ENCODE peak calls at places on chromosome 12, in six cellular contexts. Q is CD4-positive, alpha-beta T cell; G is fibroblast of pulmonary artery; Z is HFF-Myc; J is tibial nerve; W is heart left ventricle. Y is an unnamed sample.

GRCh38 chr12:6923851-6924250 is 3.9 kb upstream of the ATN1 start:
- DNase-seq in Q (no peak), G (no peak), Z (no peak), J (no peak), W (peak), Y (no peak)

GRCh38 chr12:56256326-56256960 is 1.7 kb downstream of the ANKRD52 start:
- DNase-seq in Q (no peak), G (peak), Z (no peak), J (no peak), W (no peak), Y (no peak)

GRCh38 chr12:50505386-50505827 is 622 bp downstream of the DIP2B start:
- DNase-seq in Q (peak), G (no peak), Z (no peak), J (peak), W (no peak), Y (no peak)

GRCh38 chr12:78057075-78057474 is 226.4 kb downstream of the NAV3 start:
- DNase-seq in Q (no peak), G (no peak), Z (no peak), J (no peak), W (no peak), Y (no peak)

GRCh38 chr12:55972906-55973597 is 826 bp upstream of the RAB5B start:
- DNase-seq in Q (no peak), G (peak), Z (no peak), J (peak), W (no peak), Y (no peak)

GRCh38 chr12:120534703-120535655 is 823 bp downstream of the RNF10 start:
- DNase-seq in Q (peak), G (peak), Z (no peak), J (no peak), W (peak), Y (no peak)

GRCh38 chr12:49335118-49335954 is 1.7 kb downstream of the C1QL4 start:
- DNase-seq in Q (no peak), G (no peak), Z (no peak), J (no peak), W (no peak), Y (no peak)

GRCh38 chr12:69527506-69528272 is 57.5 kb downstream of the FRS2 start:
- DNase-seq in Q (no peak), G (peak), Z (no peak), J (no peak), W (no peak), Y (no peak)

GRCh38 chr12:67650127-67650495 is 1.6 kb downstream of the DYRK2 start:
- DNase-seq in Q (no peak), G (no peak), Z (no peak), J (peak), W (peak), Y (no peak)

GRCh38 chr12:4444031-4444430 is 1.6 kb downstream of the FGF6 start:
- DNase-seq in Q (no peak), G (no peak), Z (no peak), J (no peak), W (no peak), Y (no peak)

GRCh38 chr12:113647048-113647447 is 175.4 kb upstream of the LHX5 start:
- DNase-seq in Q (no peak), G (no peak), Z (no peak), J (no peak), W (no peak), Y (no peak)
- TF ChIP-seq CTCF in Q (no peak), G (no peak), Z (no peak), J (no peak), W (no peak), Y (no peak)

GRCh38 chr12:122945047-122945592 is 21.1 kb downstream of the ABCB9 start:
- DNase-seq in Q (no peak), G (no peak), Z (no peak), J (no peak), W (no peak), Y (no peak)

GRCh38 chr12:122947352-122947792 is 18.9 kb downstream of the ABCB9 start:
- DNase-seq in Q (no peak), G (no peak), Z (no peak), J (no peak), W (peak), Y (no peak)

GRCh38 chr12:122948605-122949004 is 17.7 kb downstream of the ABCB9 start:
- DNase-seq in Q (no peak), G (no peak), Z (no peak), J (no peak), W (no peak), Y (no peak)

GRCh38 chr12:122944588-122944987 is 21.7 kb downstream of the ABCB9 start:
- DNase-seq in Q (no peak), G (peak), Z (peak), J (no peak), W (no peak), Y (no peak)

DNA sequence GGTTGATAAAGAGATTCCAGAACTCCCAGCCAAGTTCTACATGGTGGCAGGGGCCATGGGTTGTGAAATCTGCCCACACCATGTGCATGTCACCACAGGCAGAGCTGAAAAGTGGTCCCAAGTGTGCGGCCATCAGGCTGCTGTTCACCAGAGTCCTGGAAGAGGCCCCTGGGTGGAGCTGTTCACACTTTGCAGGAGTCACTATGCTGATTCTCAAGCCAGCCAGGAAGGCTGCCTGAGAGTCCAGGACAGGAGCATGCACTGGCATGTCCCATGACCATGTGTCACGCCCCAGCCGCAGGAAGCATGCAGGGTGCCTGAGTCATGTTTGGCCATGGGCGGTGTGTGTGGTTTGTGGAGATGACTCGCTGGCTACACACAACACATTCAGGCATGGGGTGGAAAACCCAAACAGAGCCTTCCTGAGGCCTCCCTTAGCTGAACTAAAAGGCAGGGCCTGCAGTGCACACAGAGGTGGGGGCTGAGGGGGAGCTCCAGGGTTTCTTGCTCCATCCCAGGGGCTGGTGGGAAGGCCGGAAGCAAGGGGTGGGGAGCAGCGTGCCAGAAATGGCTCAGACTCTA is 19.5 kb downstream of the ABCB9 start:
- DNase-seq in Q (peak), G (peak), Z (peak), J (peak), W (peak), Y (peak)
- TF ChIP-seq CTCF in Q (no peak), G (peak), Z (peak), J (no peak), W (no peak), Y (peak)

GRCh38 chr12:20628388-20628787 is 66.7 kb upstream of the SLCO1C1 start:
- DNase-seq in Q (no peak), G (no peak), Z (no peak), J (no peak), W (no peak), Y (no peak)

GRCh38 chr12:20627001-20627588 is 68.0 kb upstream of the SLCO1C1 start:
- DNase-seq in Q (no peak), G (no peak), Z (no peak), J (no peak), W (no peak), Y (no peak)

GRCh38 chr12:20625531-20625930 is 69.6 kb upstream of the SLCO1C1 start:
- DNase-seq in Q (no peak), G (no peak), Z (no peak), J (no peak), W (no peak), Y (no peak)

GRCh38 chr12:20628999-20629398 is 66.1 kb upstream of the SLCO1C1 start:
- DNase-seq in Q (no peak), G (no peak), Z (no peak), J (no peak), W (no peak), Y (no peak)

GRCh38 chr12:20624718-20625117 is 70.4 kb upstream of the SLCO1C1 start:
- DNase-seq in Q (no peak), G (peak), Z (no peak), J (no peak), W (no peak), Y (no peak)
- TF ChIP-seq CTCF in Q (no peak), G (peak), Z (peak), J (no peak), W (peak), Y (peak)

GRCh38 chr12:51846911-51847829 is 1.3 kb downstream of the FIGNL2 start:
- DNase-seq in Q (peak), G (no peak), Z (no peak), J (peak), W (peak), Y (no peak)
- TF ChIP-seq CTCF in Q (no peak), G (no peak), Z (no peak), J (no peak), W (no peak), Y (no peak)

GRCh38 chr12:2548095-2548494 is 246.7 kb upstream of the FKBP4 start:
- DNase-seq in Q (no peak), G (no peak), Z (no peak), J (no peak), W (no peak), Y (no peak)
- TF ChIP-seq CTCF in Q (no peak), G (no peak), Z (no peak), J (no peak), W (no peak), Y (no peak)

DNA sequence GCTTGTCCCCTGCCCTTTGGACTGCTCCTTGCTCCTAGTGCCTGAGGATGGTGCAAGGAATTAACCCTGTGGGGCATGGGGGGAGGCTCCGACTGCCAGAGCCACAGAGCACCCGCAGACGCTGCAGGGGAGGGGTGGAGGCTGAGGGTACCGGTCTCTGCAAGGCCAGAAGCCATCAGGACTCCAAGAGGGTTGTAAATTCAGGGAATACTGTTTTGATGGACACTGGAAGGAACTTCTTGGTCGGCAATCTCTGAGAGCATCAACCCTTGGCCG is 16.9 kb upstream of the FIGNL2 start:
- DNase-seq in Q (no peak), G (no peak), Z (no peak), J (no peak), W (no peak), Y (no peak)
- TF ChIP-seq CTCF in Q (no peak), G (no peak), Z (no peak), J (no peak), W (no peak), Y (no peak)